ENCODE peak calls at places on chromosomes 12 and 14, in ten cellular contexts. I, O, A, X, Y, U, V, N, H and S are unnamed samples.

GRCh38 chr12:82426081-82426480 is 67.8 kb downstream of the METTL25 start:
- DNase-seq in I (no peak), O (no peak), A (no peak), X (no peak), Y (no peak), U (no peak), V (no peak), N (no peak), H (no peak), S (no peak)

GRCh38 chr12:100799770-100800169 is 5.2 kb downstream of the ANO4 start:
- DNase-seq in I (no peak), O (no peak), A (no peak), X (no peak), Y (no peak), U (no peak), V (no peak), N (no peak), H (no peak), S (no peak)

GRCh38 chr14:57869530-57870088 is 3.7 kb upstream of the SLC35F4 start:
- DNase-seq in I (no peak), O (no peak), A (no peak), X (no peak), Y (no peak), U (no peak), V (no peak), N (no peak), H (no peak), S (no peak)

GRCh38 chr12:27467641-27468040 is 21.1 kb downstream of the SMCO2 start:
- DNase-seq in I (no peak), O (no peak), A (no peak), X (no peak), Y (no peak), U (no peak), V (no peak), N (no peak), H (no peak), S (no peak)

GRCh38 chr14:91252901-91253794 is 8.6 kb upstream of the GPR68 start:
- DNase-seq in I (peak; percentile 92), O (no peak), A (no peak), X (peak; percentile 80), Y (peak; percentile 43), U (no peak), V (no peak), N (peak; percentile 53), H (peak; percentile 54), S (peak; percentile 83)

GRCh38 chr12:32048791-32049190 is 57.9 kb upstream of the BICD1 start:
- DNase-seq in I (no peak), O (no peak), A (no peak), X (no peak), Y (no peak), U (no peak), V (no peak), N (no peak), H (no peak), S (no peak)

GRCh38 chr14:75877292-75877691 is 104.5 kb downstream of the TGFB3 start:
- DNase-seq in I (no peak), O (no peak), A (no peak), X (no peak), Y (no peak), U (no peak), V (no peak), N (no peak), H (no peak), S (no peak)

GRCh38 chr14:29528889-29529288 is 398.8 kb downstream of the PRKD1 start:
- DNase-seq in I (no peak), O (peak; percentile 66), A (no peak), X (no peak), Y (no peak), U (no peak), V (no peak), N (no peak), H (no peak), S (no peak)

GRCh38 chr12:57175428-57176138 is 28.2 kb upstream of the LRP1-AS start:
- DNase-seq in I (no peak), O (peak; percentile 65), A (peak; percentile 94), X (peak; percentile 85), Y (peak; percentile 83), U (peak; percentile 50), V (peak; percentile 5), N (peak; percentile 86), H (peak; percentile 86), S (peak; percentile 43)

GRCh38 chr12:13627536-13627935 is 353.9 kb downstream of the GRIN2B start:
- DNase-seq in I (no peak), O (no peak), A (no peak), X (no peak), Y (no peak), U (no peak), V (no peak), N (no peak), H (no peak), S (no peak)

GRCh38 chr12:109717390-109718357 is 4.0 kb downstream of the FAM222A start:
- DNase-seq in I (no peak), O (no peak), A (no peak), X (no peak), Y (no peak), U (no peak), V (no peak), N (no peak), H (no peak), S (no peak)

GRCh38 chr12:24596768-24597388 is 352.0 kb downstream of the BCAT1 start:
- DNase-seq in I (no peak), O (peak; percentile 77), A (no peak), X (no peak), Y (no peak), U (no peak), V (no peak), N (no peak), H (no peak), S (no peak)

GRCh38 chr12:29314421-29314820 is 66.6 kb downstream of the ERGIC2 start:
- DNase-seq in I (no peak), O (peak; percentile 33), A (no peak), X (no peak), Y (no peak), U (no peak), V (no peak), N (no peak), H (no peak), S (no peak)

GRCh38 chr12:29306267-29306666 is 74.7 kb downstream of the ERGIC2 start:
- DNase-seq in I (no peak), O (no peak), A (no peak), X (no peak), Y (no peak), U (no peak), V (no peak), N (no peak), H (no peak), S (no peak)

GRCh38 chr12:29306682-29307081 is 74.3 kb downstream of the ERGIC2 start:
- DNase-seq in I (no peak), O (no peak), A (no peak), X (no peak), Y (no peak), U (no peak), V (no peak), N (no peak), H (no peak), S (no peak)

GRCh38 chr12:29310899-29311298 is 70.1 kb downstream of the ERGIC2 start:
- DNase-seq in I (no peak), O (no peak), A (no peak), X (no peak), Y (no peak), U (no peak), V (no peak), N (no peak), H (no peak), S (no peak)

DNA sequence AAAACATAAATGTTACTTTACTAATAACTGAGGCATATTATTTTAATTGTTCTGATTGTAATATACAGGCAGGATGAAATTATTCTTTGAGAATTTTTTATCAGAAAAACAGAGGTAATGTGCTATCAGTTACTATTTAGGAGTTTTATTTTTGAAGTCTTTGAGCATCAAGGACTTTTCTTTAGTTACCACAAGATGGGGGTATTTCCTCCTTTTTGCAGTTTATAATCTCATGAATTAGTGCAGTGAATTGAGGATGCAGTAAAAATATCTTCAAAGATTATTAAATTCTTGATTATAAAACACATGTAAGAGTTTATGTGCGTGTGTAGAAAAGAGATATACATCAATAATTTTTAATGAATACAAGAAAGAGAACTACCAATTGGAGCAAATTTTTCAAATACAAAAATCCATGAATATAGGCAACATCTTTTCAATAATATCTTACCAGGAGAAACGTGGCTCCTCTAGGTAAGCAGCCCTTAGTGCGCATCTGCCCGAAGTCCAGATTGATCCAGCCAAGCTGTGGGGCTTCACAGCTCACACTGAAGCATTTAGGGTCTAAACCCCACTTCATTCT is 71.6 kb downstream of the ERGIC2 start:
- DNase-seq in I (no peak), O (peak; percentile 18), A (no peak), X (no peak), Y (no peak), U (no peak), V (no peak), N (no peak), H (no peak), S (no peak)
- TF ChIP-seq CTCF in I (no peak), O (peak; percentile 61), A (peak; percentile 16), X (no peak), Y (no peak), U (peak; percentile 20), V (peak; percentile 31), N (peak; percentile 39), H (no peak), S (peak; percentile 17)

GRCh38 chr14:100363053-100363452 is 39.9 kb downstream of the SLC25A47 start:
- DNase-seq in I (no peak), O (no peak), A (no peak), X (no peak), Y (no peak), U (no peak), V (no peak), N (no peak), H (no peak), S (no peak)
- H3K36me3 ChIP-seq in I (no peaks in the 10 kb centered on the region), O (peaks cover 48% of the 10 kb centered on the region), A (peaks cover 96% of the 10 kb centered on the region), X (no peaks in the 10 kb centered on the region), Y (no peaks in the 10 kb centered on the region), U (peaks cover 35% of the 10 kb centered on the region), V (peaks cover 7% of the 10 kb centered on the region), N (no peaks in the 10 kb centered on the region), H (peaks cover 20% of the 10 kb centered on the region), S (peaks cover 25% of the 10 kb centered on the region)

DNA sequence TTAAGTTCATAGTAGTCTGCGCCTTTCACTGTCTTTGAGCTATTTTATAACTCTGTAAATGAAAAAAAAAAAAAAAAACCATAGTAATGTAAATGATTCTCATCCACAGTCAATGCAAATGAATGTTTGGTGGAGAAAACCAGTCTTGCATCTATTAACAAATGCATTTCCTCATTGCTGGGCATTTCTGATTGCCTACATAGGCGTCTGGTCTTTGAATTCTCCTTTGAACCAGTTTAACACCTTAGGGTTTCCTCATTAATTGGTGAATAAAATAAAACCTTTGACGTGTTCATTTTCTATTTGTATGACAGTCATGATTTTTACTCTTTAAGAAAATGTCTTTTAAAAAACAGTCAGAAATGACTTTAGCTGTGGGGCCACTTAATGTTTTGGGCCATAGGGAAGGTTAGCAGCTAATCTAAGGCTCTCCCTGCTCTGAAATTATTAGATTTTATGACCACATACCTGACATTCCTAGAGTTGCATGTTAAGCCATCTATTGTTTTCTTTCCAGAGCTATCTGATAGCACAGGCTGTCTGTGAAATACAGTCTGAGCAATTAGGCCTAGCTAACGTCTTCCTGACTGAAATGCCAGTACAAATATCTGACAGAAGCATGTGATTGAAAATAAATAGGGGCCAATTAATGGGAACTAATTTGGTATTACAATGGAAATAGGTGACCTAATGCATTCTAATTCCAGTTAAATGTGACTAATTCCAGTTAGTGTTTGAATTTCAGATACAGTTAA is 114.9 kb downstream of the C12orf75 start:
- DNase-seq in I (no peak), O (no peak), A (no peak), X (no peak), Y (no peak), U (no peak), V (no peak), N (no peak), H (no peak), S (no peak)
- TF ChIP-seq CTCF in I (no peak), O (no peak), A (no peak), X (no peak), Y (no peak), U (no peak), V (no peak), N (no peak), H (no peak), S (no peak)

GRCh38 chr12:50192908-50193307 is 25.7 kb upstream of the CERS5 start:
- DNase-seq in I (no peak), O (no peak), A (no peak), X (no peak), Y (no peak), U (no peak), V (no peak), N (no peak), H (no peak), S (no peak)
- H3K36me3 ChIP-seq in I (no peaks in the 10 kb centered on the region), O (peaks cover 35% of the 10 kb centered on the region), A (peaks cover 64% of the 10 kb centered on the region), X (peaks cover 4% of the 10 kb centered on the region), Y (no peaks in the 10 kb centered on the region), U (peaks cover 4% of the 10 kb centered on the region), V (peaks cover 15% of the 10 kb centered on the region), N (no peaks in the 10 kb centered on the region), H (peaks cover 30% of the 10 kb centered on the region), S (peaks cover 7% of the 10 kb centered on the region)